ENCODE peak calls at places on chromosomes 11 and 22, in eight cellular contexts. One of them, this sample, is unnamed.

GRCh38 chr22:37196539-37197450 is 8.7 kb upstream of the C1QTNF6 start:
- DNase-seq in heart right ventricle: peak; percentile 89
- DNase-seq in dorsolateral prefrontal cortex: no peak
- DNase-seq in foreskin fibroblast: peak; percentile 82
- DNase-seq in lower lobe of right lung: peak; percentile 80
- DNase-seq in PC-3: peak; percentile 84
- DNase-seq in astrocyte of the cerebellum: peak; percentile 52
- DNase-seq in hepatocyte: peak; percentile 80
- DNase-seq in this sample: peak; percentile 19

GRCh38 chr11:10351768-10352641 is 47.1 kb downstream of the ADM start:
- DNase-seq in heart right ventricle: peak; percentile 85
- DNase-seq in dorsolateral prefrontal cortex: no peak
- DNase-seq in foreskin fibroblast: peak; percentile 86
- DNase-seq in lower lobe of right lung: no peak
- DNase-seq in PC-3: peak; percentile 72
- DNase-seq in astrocyte of the cerebellum: no peak
- DNase-seq in hepatocyte: peak; percentile 79
- DNase-seq in this sample: no peak

GRCh38 chr11:65885808-65886536 is 2.3 kb downstream of the FIBP start:
- DNase-seq in heart right ventricle: no peak
- DNase-seq in dorsolateral prefrontal cortex: no peak
- DNase-seq in foreskin fibroblast: no peak
- DNase-seq in lower lobe of right lung: peak; percentile 7
- DNase-seq in PC-3: no peak
- DNase-seq in astrocyte of the cerebellum: no peak
- DNase-seq in hepatocyte: no peak
- DNase-seq in this sample: no peak

GRCh38 chr11:108324587-108324986 is 101.7 kb downstream of the ATM start:
- DNase-seq in heart right ventricle: no peak
- DNase-seq in dorsolateral prefrontal cortex: no peak
- DNase-seq in foreskin fibroblast: peak; percentile 13
- DNase-seq in lower lobe of right lung: no peak
- DNase-seq in PC-3: peak; percentile 57
- DNase-seq in astrocyte of the cerebellum: no peak
- DNase-seq in hepatocyte: no peak
- DNase-seq in this sample: no peak

GRCh38 chr11:76799061-76799804 is 16.1 kb downstream of the TSKU start:
- DNase-seq in heart right ventricle: peak; percentile 86
- DNase-seq in dorsolateral prefrontal cortex: peak; percentile 79
- DNase-seq in foreskin fibroblast: peak; percentile 51
- DNase-seq in lower lobe of right lung: peak; percentile 91
- DNase-seq in PC-3: peak; percentile 81
- DNase-seq in astrocyte of the cerebellum: no peak
- DNase-seq in hepatocyte: peak; percentile 92
- DNase-seq in this sample: peak; percentile 86

GRCh38 chr22:46180370-46181137 is 30.2 kb downstream of the PPARA start:
- DNase-seq in heart right ventricle: no peak
- DNase-seq in dorsolateral prefrontal cortex: no peak
- DNase-seq in foreskin fibroblast: no peak
- DNase-seq in lower lobe of right lung: no peak
- DNase-seq in PC-3: no peak
- DNase-seq in astrocyte of the cerebellum: no peak
- DNase-seq in hepatocyte: no peak
- DNase-seq in this sample: no peak

GRCh38 chr11:67647471-67647870 is 3.1 kb downstream of the ACY3 start:
- DNase-seq in heart right ventricle: no peak
- DNase-seq in dorsolateral prefrontal cortex: no peak
- DNase-seq in foreskin fibroblast: no peak
- DNase-seq in lower lobe of right lung: no peak
- DNase-seq in PC-3: no peak
- DNase-seq in astrocyte of the cerebellum: no peak
- DNase-seq in hepatocyte: peak; percentile 5
- DNase-seq in this sample: no peak

GRCh38 chr11:111777094-111778046 is 11.2 kb upstream of the PPP2R1B start:
- DNase-seq in heart right ventricle: peak; percentile 44
- DNase-seq in dorsolateral prefrontal cortex: no peak
- DNase-seq in foreskin fibroblast: peak; percentile 59
- DNase-seq in lower lobe of right lung: no peak
- DNase-seq in PC-3: peak; percentile 81
- DNase-seq in astrocyte of the cerebellum: peak; percentile 65
- DNase-seq in hepatocyte: peak; percentile 85
- DNase-seq in this sample: no peak

GRCh38 chr11:88293931-88294330 is 43.6 kb downstream of the CTSC start:
- DNase-seq in heart right ventricle: no peak
- DNase-seq in dorsolateral prefrontal cortex: no peak
- DNase-seq in foreskin fibroblast: peak; percentile 81
- DNase-seq in lower lobe of right lung: no peak
- DNase-seq in PC-3: no peak
- DNase-seq in astrocyte of the cerebellum: no peak
- DNase-seq in hepatocyte: no peak
- DNase-seq in this sample: no peak

GRCh38 chr22:45692549-45692948 is 20.9 kb downstream of the ATXN10 start:
- DNase-seq in heart right ventricle: no peak
- DNase-seq in dorsolateral prefrontal cortex: no peak
- DNase-seq in foreskin fibroblast: no peak
- DNase-seq in lower lobe of right lung: no peak
- DNase-seq in PC-3: peak; percentile 35
- DNase-seq in astrocyte of the cerebellum: peak; percentile 52
- DNase-seq in hepatocyte: no peak
- DNase-seq in this sample: no peak

GRCh38 chr11:122655527-122656072 is at the start of gene UBASH3B:
- DNase-seq in heart right ventricle: peak; percentile 79
- DNase-seq in dorsolateral prefrontal cortex: peak; percentile 78
- DNase-seq in foreskin fibroblast: peak; percentile 86
- DNase-seq in lower lobe of right lung: peak; percentile 88
- DNase-seq in PC-3: peak; percentile 96
- DNase-seq in astrocyte of the cerebellum: peak; percentile 68
- DNase-seq in hepatocyte: peak; percentile 85
- DNase-seq in this sample: peak; percentile 69

GRCh38 chr11:66326261-66327111 is 9.6 kb upstream of the CD248 start:
- DNase-seq in heart right ventricle: peak; percentile 77
- DNase-seq in dorsolateral prefrontal cortex: no peak
- DNase-seq in foreskin fibroblast: peak; percentile 78
- DNase-seq in lower lobe of right lung: no peak
- DNase-seq in PC-3: peak; percentile 36
- DNase-seq in astrocyte of the cerebellum: no peak
- DNase-seq in hepatocyte: peak; percentile 56
- DNase-seq in this sample: no peak

GRCh38 chr11:57321996-57322880 is 2.5 kb downstream of the TNKS1BP1 start:
- DNase-seq in heart right ventricle: peak; percentile 94
- DNase-seq in dorsolateral prefrontal cortex: peak; percentile 75
- DNase-seq in foreskin fibroblast: peak; percentile 97
- DNase-seq in lower lobe of right lung: peak; percentile 92
- DNase-seq in PC-3: peak; percentile 93
- DNase-seq in astrocyte of the cerebellum: peak; percentile 88
- DNase-seq in hepatocyte: peak; percentile 96
- DNase-seq in this sample: no peak

GRCh38 chr11:134866981-134867675 is 455.1 kb upstream of the B3GAT1 start:
- DNase-seq in heart right ventricle: no peak
- DNase-seq in dorsolateral prefrontal cortex: no peak
- DNase-seq in foreskin fibroblast: no peak
- DNase-seq in lower lobe of right lung: no peak
- DNase-seq in PC-3: no peak
- DNase-seq in astrocyte of the cerebellum: no peak
- DNase-seq in hepatocyte: no peak
- DNase-seq in this sample: no peak

GRCh38 chr22:31818481-31819392 is 64.9 kb downstream of the DEPDC5 start:
- DNase-seq in heart right ventricle: no peak
- DNase-seq in dorsolateral prefrontal cortex: no peak
- DNase-seq in foreskin fibroblast: no peak
- DNase-seq in lower lobe of right lung: no peak
- DNase-seq in PC-3: peak; percentile 22
- DNase-seq in astrocyte of the cerebellum: peak; percentile 34
- DNase-seq in hepatocyte: no peak
- DNase-seq in this sample: no peak

GRCh38 chr11:120657306-120658070 is 145.9 kb downstream of the GRIK4 start:
- DNase-seq in heart right ventricle: no peak
- DNase-seq in dorsolateral prefrontal cortex: no peak
- DNase-seq in foreskin fibroblast: no peak
- DNase-seq in lower lobe of right lung: no peak
- DNase-seq in PC-3: no peak
- DNase-seq in astrocyte of the cerebellum: no peak
- DNase-seq in hepatocyte: no peak
- DNase-seq in this sample: no peak

GRCh38 chr11:104967493-104968364 is 645 bp downstream of the CASP4 start:
- DNase-seq in heart right ventricle: no peak
- DNase-seq in dorsolateral prefrontal cortex: no peak
- DNase-seq in foreskin fibroblast: no peak
- DNase-seq in lower lobe of right lung: no peak
- DNase-seq in PC-3: peak; percentile 79
- DNase-seq in astrocyte of the cerebellum: no peak
- DNase-seq in hepatocyte: no peak
- DNase-seq in this sample: no peak

DNA sequence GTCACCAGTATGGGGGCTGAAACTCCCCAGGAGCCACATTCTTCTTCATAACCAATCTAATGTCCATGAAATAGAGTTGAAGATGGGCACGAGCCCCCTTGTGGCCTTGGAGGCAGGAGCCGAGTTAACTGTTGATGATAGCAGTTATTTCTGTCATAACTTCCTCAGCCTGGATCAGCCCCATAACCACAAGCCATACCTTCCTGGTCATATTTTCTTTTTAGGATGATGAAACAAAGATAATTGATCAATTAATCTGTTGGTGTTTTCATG is 65.0 kb upstream of the TTC12 start:
- DNase-seq in heart right ventricle: no peak
- DNase-seq in dorsolateral prefrontal cortex: no peak
- DNase-seq in foreskin fibroblast: no peak
- DNase-seq in lower lobe of right lung: no peak
- DNase-seq in PC-3: peak; percentile 12
- DNase-seq in astrocyte of the cerebellum: no peak
- DNase-seq in hepatocyte: no peak
- DNase-seq in this sample: no peak
- TF ChIP-seq CTCF in heart right ventricle: peak; percentile 15
- TF ChIP-seq CTCF in dorsolateral prefrontal cortex: no peak
- TF ChIP-seq CTCF in foreskin fibroblast: peak; percentile 34
- TF ChIP-seq CTCF in lower lobe of right lung: no peak
- TF ChIP-seq CTCF in PC-3: peak; percentile 36
- TF ChIP-seq CTCF in astrocyte of the cerebellum: peak; percentile 55
- TF ChIP-seq CTCF in hepatocyte: peak; percentile 8
- TF ChIP-seq CTCF in this sample: no peak

DNA sequence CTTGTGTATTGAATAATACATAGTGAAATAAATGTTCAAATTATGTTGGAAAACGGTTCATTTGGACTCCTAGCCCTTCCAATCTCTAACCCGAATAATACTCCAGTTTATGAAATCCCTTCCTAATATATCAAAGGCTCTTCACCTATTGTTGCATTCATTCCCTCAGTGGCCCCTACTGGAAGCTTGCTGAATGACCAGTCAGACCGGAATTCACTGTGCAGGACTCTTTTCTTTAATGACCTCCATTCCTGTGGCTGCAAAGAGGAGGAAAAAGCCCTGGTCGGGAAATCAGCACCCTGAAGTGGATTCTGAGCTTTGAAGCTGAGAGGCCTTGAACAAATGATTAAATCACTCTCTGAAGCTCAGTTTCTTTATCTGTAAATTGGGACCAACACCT is 19.1 kb upstream of the RCN1 start:
- DNase-seq in heart right ventricle: no peak
- DNase-seq in dorsolateral prefrontal cortex: no peak
- DNase-seq in foreskin fibroblast: peak; percentile 52
- DNase-seq in lower lobe of right lung: no peak
- DNase-seq in PC-3: peak; percentile 77
- DNase-seq in astrocyte of the cerebellum: peak; percentile 59
- DNase-seq in hepatocyte: peak; percentile 54
- DNase-seq in this sample: no peak
- TF ChIP-seq CTCF in heart right ventricle: peak; percentile 19
- TF ChIP-seq CTCF in dorsolateral prefrontal cortex: no peak
- TF ChIP-seq CTCF in foreskin fibroblast: peak; percentile 66
- TF ChIP-seq CTCF in lower lobe of right lung: peak; percentile 26
- TF ChIP-seq CTCF in PC-3: peak; percentile 60
- TF ChIP-seq CTCF in astrocyte of the cerebellum: peak; percentile 76
- TF ChIP-seq CTCF in hepatocyte: peak; percentile 41
- TF ChIP-seq CTCF in this sample: no peak

GRCh38 chr11:90911192-90911591 is 688.3 kb upstream of the CHORDC1 start:
- DNase-seq in heart right ventricle: no peak
- DNase-seq in dorsolateral prefrontal cortex: no peak
- DNase-seq in foreskin fibroblast: no peak
- DNase-seq in lower lobe of right lung: no peak
- DNase-seq in PC-3: no peak
- DNase-seq in astrocyte of the cerebellum: no peak
- DNase-seq in hepatocyte: no peak
- DNase-seq in this sample: no peak

GRCh38 chr11:90912631-90913030 is 689.8 kb upstream of the CHORDC1 start:
- DNase-seq in heart right ventricle: no peak
- DNase-seq in dorsolateral prefrontal cortex: no peak
- DNase-seq in foreskin fibroblast: no peak
- DNase-seq in lower lobe of right lung: no peak
- DNase-seq in PC-3: no peak
- DNase-seq in astrocyte of the cerebellum: no peak
- DNase-seq in hepatocyte: no peak
- DNase-seq in this sample: no peak

GRCh38 chr11:90913131-90913668 is 690.4 kb upstream of the CHORDC1 start:
- DNase-seq in heart right ventricle: no peak
- DNase-seq in dorsolateral prefrontal cortex: no peak
- DNase-seq in foreskin fibroblast: no peak
- DNase-seq in lower lobe of right lung: no peak
- DNase-seq in PC-3: no peak
- DNase-seq in astrocyte of the cerebellum: no peak
- DNase-seq in hepatocyte: no peak
- DNase-seq in this sample: no peak

DNA sequence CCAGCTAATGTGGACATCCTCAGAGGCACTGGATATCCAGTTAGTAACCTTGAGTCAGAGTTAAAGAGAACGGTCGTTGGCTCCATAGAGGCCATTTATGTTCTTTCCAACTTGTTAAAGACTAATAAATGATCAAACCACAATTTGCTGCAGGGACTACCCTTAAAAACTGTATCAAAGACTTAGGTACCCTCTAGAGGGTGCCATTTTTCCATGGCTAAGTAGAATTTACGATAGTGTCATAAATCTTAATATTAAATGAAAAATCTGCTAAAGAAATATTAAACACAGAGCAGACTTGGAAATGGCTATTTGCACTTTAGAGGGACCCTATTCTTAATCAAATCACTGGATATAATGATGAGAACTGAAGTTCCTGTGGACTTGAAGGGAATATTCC is 685.2 kb upstream of the CHORDC1 start:
- DNase-seq in heart right ventricle: no peak
- DNase-seq in dorsolateral prefrontal cortex: no peak
- DNase-seq in foreskin fibroblast: no peak
- DNase-seq in lower lobe of right lung: no peak
- DNase-seq in PC-3: peak; percentile 51
- DNase-seq in astrocyte of the cerebellum: no peak
- DNase-seq in hepatocyte: no peak
- DNase-seq in this sample: no peak
- TF ChIP-seq CTCF in heart right ventricle: no peak
- TF ChIP-seq CTCF in dorsolateral prefrontal cortex: no peak
- TF ChIP-seq CTCF in foreskin fibroblast: no peak
- TF ChIP-seq CTCF in lower lobe of right lung: no peak
- TF ChIP-seq CTCF in PC-3: peak; percentile 62
- TF ChIP-seq CTCF in astrocyte of the cerebellum: no peak
- TF ChIP-seq CTCF in hepatocyte: no peak
- TF ChIP-seq CTCF in this sample: no peak

GRCh38 chr11:117933930-117934329 is 4.7 kb upstream of the TMPRSS13 start:
- DNase-seq in heart right ventricle: no peak
- DNase-seq in dorsolateral prefrontal cortex: peak; percentile 1
- DNase-seq in foreskin fibroblast: no peak
- DNase-seq in lower lobe of right lung: peak; percentile 6
- DNase-seq in PC-3: no peak
- DNase-seq in astrocyte of the cerebellum: no peak
- DNase-seq in hepatocyte: no peak
- DNase-seq in this sample: peak; percentile 9
- TF ChIP-seq CTCF in heart right ventricle: no peak
- TF ChIP-seq CTCF in dorsolateral prefrontal cortex: no peak
- TF ChIP-seq CTCF in foreskin fibroblast: no peak
- TF ChIP-seq CTCF in lower lobe of right lung: no peak
- TF ChIP-seq CTCF in PC-3: no peak
- TF ChIP-seq CTCF in astrocyte of the cerebellum: no peak
- TF ChIP-seq CTCF in hepatocyte: no peak
- TF ChIP-seq CTCF in this sample: no peak

This sample was measured in CD14-positive monocyte.